ENCODE peak calls at places on chromosomes 11 and 22, in nine cellular contexts. X is stomach; Z is endothelial cell; K is CD4-positive, alpha-beta T cell; E is transverse colon; Y is epithelial cell of proximal tubule; R is foreskin fibroblast; W is HCT116; G is mammary epithelial cell. P is an unnamed sample.

GRCh38 chr11:129115652-129116585 is 76.2 kb downstream of the ARHGAP32 start:
- DNase-seq in X (no peak), E (no peak), R (peak), Y (peak), G (peak), K (no peak), Z (no peak), W (peak), P (no peak)

GRCh38 chr11:59263225-59263894 is 50.6 kb upstream of the MPEG1 start:
- DNase-seq in X (peak), Y (no peak), K (no peak), E (peak), G (peak), W (peak), Z (peak), R (no peak), P (no peak)

GRCh38 chr11:104028476-104028875 is 8.0 kb upstream of the DDI1 start:
- DNase-seq in Z (no peak), X (no peak), K (no peak), Y (no peak), W (no peak), R (no peak), E (no peak), G (no peak), P (no peak)

GRCh38 chr11:113778111-113778910 is 1.3 kb upstream of the CLDN25 start:
- DNase-seq in X (peak), K (no peak), Z (no peak), R (peak), E (no peak), Y (peak), W (no peak), G (peak), P (no peak)

GRCh38 chr11:2196970-2197770 is 25.6 kb upstream of the TH start:
- DNase-seq in K (peak), W (peak), G (peak), E (peak), Y (no peak), X (peak), Z (peak), R (peak), P (peak)

GRCh38 chr11:64120951-64121569 is 44.9 kb downstream of the MACROD1 start:
- DNase-seq in G (peak), K (no peak), Y (no peak), X (no peak), W (no peak), R (no peak), E (no peak), Z (no peak), P (no peak)

GRCh38 chr11:68314886-68315580 is 2.6 kb downstream of the LRP5 start:
- DNase-seq in E (peak), X (no peak), Z (no peak), R (no peak), Y (no peak), G (peak), K (no peak), W (peak), P (no peak)

GRCh38 chr11:68002943-68003845 is 703 bp downstream of the UNC93B1 start:
- DNase-seq in W (no peak), Y (no peak), G (peak), K (peak), R (no peak), E (peak), Z (peak), X (peak), P (no peak)

GRCh38 chr11:78961186-78961782 is 386.6 kb upstream of the NARS2 start:
- DNase-seq in K (no peak), R (no peak), E (peak), Y (no peak), Z (peak), W (peak), X (peak), G (peak), P (no peak)

GRCh38 chr22:29393019-29393608 is 4.7 kb upstream of the AP1B1 start:
- DNase-seq in W (no peak), G (no peak), X (no peak), E (no peak), R (no peak), K (no peak), Z (no peak), Y (no peak), P (no peak)

GRCh38 chr11:122746050-122746478 is 90.5 kb downstream of the UBASH3B start:
- DNase-seq in G (no peak), Z (no peak), R (no peak), E (peak), W (no peak), K (peak), X (no peak), Y (no peak), P (no peak)

GRCh38 chr22:50536231-50536630 is 6.4 kb upstream of the TYMP start:
- DNase-seq in R (no peak), Z (no peak), E (no peak), W (no peak), K (no peak), G (no peak), Y (no peak), X (no peak), P (no peak)

GRCh38 chr11:32615422-32615821 is 31.8 kb downstream of the EIF3M start:
- DNase-seq in E (no peak), R (no peak), G (no peak), Y (no peak), K (no peak), W (no peak), Z (no peak), X (no peak), P (no peak)
- TF ChIP-seq CTCF in E (no peak), R (no peak), G (peak), Y (peak), K (no peak), W (no peak), Z (no peak), X (no peak), P (no peak)

GRCh38 chr11:98456281-98456680 is 564.5 kb upstream of the CNTN5 start:
- DNase-seq in W (no peak), Z (no peak), Y (no peak), E (no peak), K (no peak), X (no peak), R (no peak), G (no peak), P (no peak)

GRCh38 chr11:98453378-98453777 is 567.4 kb upstream of the CNTN5 start:
- DNase-seq in E (no peak), Y (no peak), W (no peak), X (no peak), G (no peak), K (no peak), Z (no peak), R (no peak), P (no peak)

DNA sequence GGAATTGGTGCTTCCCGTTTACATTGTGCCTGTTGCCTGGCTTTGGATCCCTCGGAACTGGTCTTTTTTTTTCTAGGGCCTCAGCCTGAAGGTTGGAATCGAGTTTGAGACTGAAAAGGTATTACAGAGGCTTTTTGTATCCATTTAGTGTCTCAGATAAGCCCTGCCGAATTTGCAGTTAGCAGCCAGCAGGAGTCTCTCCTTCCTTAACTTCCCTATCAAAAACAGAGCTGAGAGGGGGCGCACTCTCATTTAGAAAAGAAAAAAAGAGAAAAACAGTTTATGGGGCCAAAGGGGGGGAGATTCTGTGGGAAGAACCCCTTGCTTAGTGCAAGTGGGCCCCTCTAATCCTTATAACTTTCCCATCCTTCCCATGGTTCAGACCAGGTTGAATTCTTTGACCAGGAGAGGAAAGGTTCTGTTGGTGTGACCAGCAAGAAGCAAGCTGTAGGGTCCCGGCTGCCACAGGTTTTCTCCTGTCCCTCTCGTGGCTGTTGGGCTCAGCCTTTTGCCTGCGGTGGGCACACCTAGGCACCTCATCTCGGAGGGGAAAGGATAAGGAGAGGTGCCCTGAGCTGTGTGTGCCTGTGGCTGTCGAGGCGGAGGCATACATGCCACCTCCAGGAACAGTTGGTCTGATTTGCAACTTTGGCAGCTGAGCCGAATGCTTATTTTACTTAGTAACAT is 565.1 kb upstream of the CNTN5 start:
- DNase-seq in R (no peak), E (no peak), X (no peak), Y (no peak), W (no peak), G (no peak), K (no peak), Z (no peak), P (no peak)
- TF ChIP-seq CTCF in R (no peak), E (no peak), X (no peak), Y (peak), W (no peak), G (no peak), K (no peak), Z (no peak), P (no peak)

DNA sequence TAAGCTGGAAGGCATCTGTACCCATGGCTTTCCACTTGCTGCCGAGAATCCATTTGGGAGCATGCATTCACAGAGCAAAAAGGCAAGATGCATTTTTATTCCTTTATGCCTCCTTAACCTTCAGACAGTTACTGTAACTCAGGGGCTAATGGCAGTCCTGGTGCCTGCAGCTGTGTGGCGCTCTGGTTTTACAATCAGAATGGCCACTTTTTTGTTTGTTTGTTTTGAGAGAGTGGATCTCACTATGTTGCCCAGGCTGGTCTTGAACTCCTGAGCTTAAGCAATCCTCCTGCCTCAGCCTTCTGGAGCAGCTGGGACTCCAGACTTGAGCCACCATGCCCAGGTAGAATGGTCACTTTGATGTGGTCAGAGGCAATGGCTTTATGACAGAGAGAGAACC is 101.8 kb downstream of the NAV2 start:
- DNase-seq in W (no peak), Y (no peak), R (no peak), X (no peak), K (no peak), Z (no peak), E (no peak), G (no peak), P (no peak)
- TF ChIP-seq CTCF in W (peak), Y (peak), R (no peak), X (peak), K (no peak), Z (no peak), E (no peak), G (peak), P (no peak)

DNA sequence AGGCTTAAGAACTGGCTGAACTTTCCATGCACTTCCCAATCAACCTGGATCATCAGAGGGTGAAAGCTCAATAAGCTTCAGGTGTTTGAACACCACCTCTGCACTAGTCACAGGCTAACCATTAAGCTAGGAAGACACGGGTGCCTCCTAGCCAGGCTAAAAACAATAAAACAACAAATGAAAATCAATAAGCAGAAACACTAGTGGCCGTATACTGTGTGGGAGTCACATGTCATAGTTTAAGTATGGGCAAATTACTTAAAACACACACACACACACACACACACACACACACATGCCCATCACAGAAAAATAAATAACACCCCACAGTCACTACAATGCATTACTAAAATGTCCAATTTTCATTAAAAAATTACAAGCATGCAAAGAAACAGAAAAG is 85.2 kb downstream of the APOL5 start:
- DNase-seq in G (no peak), R (no peak), X (no peak), W (no peak), Y (no peak), E (no peak), Z (no peak), K (no peak), P (no peak)
- TF ChIP-seq CTCF in G (no peak), R (no peak), X (no peak), W (no peak), Y (no peak), E (no peak), Z (no peak), K (no peak), P (no peak)

GRCh38 chr11:76838422-76839068 is 22.2 kb upstream of the ACER3 start:
- DNase-seq in Z (peak), E (no peak), R (no peak), X (no peak), W (no peak), K (no peak), G (no peak), Y (no peak), P (no peak)
- TF ChIP-seq CTCF in Z (no peak), E (no peak), R (peak), X (no peak), W (peak), K (no peak), G (peak), Y (peak), P (no peak)

P was measured in omental fat pad.